ENCODE peak calls at places on chromosomes 4 and X, in four cellular contexts. G is hippocampal formation, D is T-helper 17 cell, X is B cell. I is an unnamed sample.

GRCh38 chrX:94908171-94908570 is 1234.2 kb downstream of the FAM133A start:
- DNase-seq in G (no peak), D (no peak), X (no peak), I (no peak)

GRCh38 chrX:131752493-131753198 is 208.8 kb downstream of the OR13H1 start:
- DNase-seq in G (no peak), D (no peak), X (no peak), I (no peak)

GRCh38 chrX:1167918-1168481 is 44.4 kb downstream of the CRLF2 start:
- DNase-seq in G (no peak), D (no peak), X (no peak), I (no peak)

GRCh38 chrX:34915463-34916225 is 27.0 kb upstream of the FAM47B start:
- DNase-seq in G (no peak), D (no peak), X (no peak), I (no peak)

GRCh38 chr4:57043304-57044251 is 64.9 kb downstream of the POLR2B start:
- DNase-seq in G (no peak), D (no peak), X (no peak), I (no peak)

GRCh38 chrX:13863326-13863725 is 46.4 kb upstream of the GPM6B start:
- DNase-seq in G (no peak), D (no peak), X (no peak), I (no peak)

GRCh38 chr4:3059090-3059428 is 15.3 kb downstream of the HTT-AS start:
- DNase-seq in G (no peak), D (no peak), X (peak), I (no peak)

GRCh38 chrX:41779058-41779564 is 55.1 kb downstream of the GPR82 start:
- DNase-seq in G (no peak), D (no peak), X (no peak), I (no peak)

GRCh38 chr4:31275906-31276305 is 555.7 kb downstream of the PCDH7 start:
- DNase-seq in G (no peak), D (no peak), X (no peak), I (no peak)

GRCh38 chr4:8207314-8207713 is 8.2 kb downstream of the SH3TC1 start:
- DNase-seq in G (no peak), D (no peak), X (no peak), I (no peak)

GRCh38 chrX:68307767-68308166 is 125.5 kb downstream of the OPHN1 start:
- DNase-seq in G (no peak), D (no peak), X (no peak), I (no peak)

GRCh38 chrX:18455384-18455783 is 30.0 kb downstream of the CDKL5 start:
- DNase-seq in G (no peak), D (no peak), X (no peak), I (no peak)

GRCh38 chrX:107729558-107730297 is 45.9 kb downstream of the TSC22D3 start:
- DNase-seq in G (no peak), D (no peak), X (no peak), I (no peak)

GRCh38 chr4:99207911-99208718 is 10.9 kb downstream of the ADH6 start:
- DNase-seq in G (no peak), D (no peak), X (no peak), I (no peak)

GRCh38 chr4:159577241-159577640 is 474.4 kb downstream of the RAPGEF2 start:
- DNase-seq in G (no peak), D (no peak), X (no peak), I (no peak)

GRCh38 chr4:2489841-2490552 is 21.1 kb downstream of the RNF4 start:
- DNase-seq in G (no peak), D (no peak), X (no peak), I (no peak)

GRCh38 chrX:37291924-37292323 is 57.2 kb upstream of the PRRG1 start:
- DNase-seq in G (no peak), D (no peak), X (no peak), I (no peak)

GRCh38 chr4:123699823-123700822 is 303.5 kb downstream of the SPRY1 start:
- DNase-seq in G (peak), D (no peak), X (no peak), I (no peak)

GRCh38 chr4:144591401-144591800 is 54.6 kb upstream of the HHIP start:
- DNase-seq in G (no peak), D (no peak), X (no peak), I (no peak)

GRCh38 chrX:131677655-131678628 is 134.1 kb downstream of the OR13H1 start:
- DNase-seq in G (peak), D (peak), X (peak), I (no peak)